ENCODE peak calls at places on chromosomes 5 and 9, in ten cellular contexts. W is fibroblast of lung, U is hepatocyte, P is HepG2, H is astrocyte, Q is neural progenitor cell, Y is endothelial cell of umbilical vein, D is PC-3, V is mammary epithelial cell, X is A673. G is an unnamed sample.

GRCh38 chr9:93677061-93677571 is 100.7 kb downstream of the PHF2 start:
- DNase-seq in U (no peak), X (no peak), Y (no peak), H (no peak), D (no peak), V (no peak), P (no peak), Q (no peak), W (no peak), G (no peak)

GRCh38 chr5:14265574-14265973 is 122.4 kb downstream of the TRIO start:
- DNase-seq in P (peak; percentile 53), H (peak; percentile 96), U (no peak), Y (peak; percentile 62), Q (no peak), D (peak; percentile 98), V (peak; percentile 76), W (peak; percentile 63), X (no peak), G (peak; percentile 92)

GRCh38 chr9:126112135-126112720 is 214.4 kb upstream of the MVB12B start:
- DNase-seq in H (no peak), P (no peak), U (no peak), W (no peak), Y (no peak), D (no peak), X (no peak), V (no peak), Q (no peak), G (no peak)

GRCh38 chr9:116644099-116644688 is 42.9 kb upstream of the TRIM32 start:
- DNase-seq in P (no peak), D (no peak), V (no peak), W (peak; percentile 59), X (no peak), H (peak; percentile 80), Y (no peak), Q (no peak), U (no peak), G (peak; percentile 86)

GRCh38 chr9:5357431-5358105 is 17.9 kb upstream of the RLN1 start:
- DNase-seq in V (no peak), Y (no peak), W (no peak), X (no peak), U (no peak), P (no peak), Q (no peak), D (no peak), H (no peak), G (no peak)

GRCh38 chr9:119852399-119852798 is 483.2 kb upstream of the BRINP1 start:
- DNase-seq in H (no peak), X (no peak), Y (no peak), P (no peak), D (no peak), Q (no peak), V (no peak), W (no peak), U (no peak), G (no peak)

GRCh38 chr5:83377131-83377865 is 94.2 kb upstream of the VCAN start:
- DNase-seq in H (peak; percentile 75), W (peak; percentile 91), D (peak; percentile 61), P (no peak), U (no peak), V (peak; percentile 62), X (no peak), Y (no peak), Q (no peak), G (peak; percentile 86)

GRCh38 chr5:141484499-141485304 is at the start of gene PCDHGC4:
- DNase-seq in Y (peak; percentile 60), W (no peak), U (peak; percentile 38), Q (peak; percentile 94), V (no peak), P (no peak), H (peak; percentile 25), X (no peak), D (no peak), G (peak; percentile 51)

GRCh38 chr9:127546125-127546832 is 65.8 kb upstream of the STXBP1 start:
- DNase-seq in P (peak; percentile 55), Y (peak; percentile 37), H (no peak), D (no peak), Q (no peak), U (no peak), V (no peak), W (no peak), X (no peak), G (no peak)

GRCh38 chr9:95044731-95045508 is 272.6 kb downstream of the FANCC start:
- DNase-seq in Y (no peak), W (no peak), X (no peak), P (no peak), Q (peak; percentile 91), D (no peak), H (no peak), V (no peak), U (peak; percentile 81), G (no peak)

GRCh38 chr9:95045751-95046150 is 271.8 kb downstream of the FANCC start:
- DNase-seq in P (no peak), W (no peak), Y (no peak), Q (peak; percentile 43), U (no peak), V (no peak), D (no peak), H (no peak), X (no peak), G (no peak)

GRCh38 chr9:95049761-95050160 is 267.7 kb downstream of the FANCC start:
- DNase-seq in W (peak; percentile 37), V (no peak), P (no peak), U (no peak), Y (no peak), Q (no peak), X (no peak), D (no peak), H (no peak), G (peak; percentile 25)

GRCh38 chr9:95047452-95048224 is 269.9 kb downstream of the FANCC start:
- DNase-seq in X (no peak), U (no peak), Y (no peak), P (no peak), W (no peak), H (no peak), D (no peak), V (no peak), Q (no peak), G (no peak)

GRCh38 chr9:95048225-95049087 is 269.1 kb downstream of the FANCC start:
- DNase-seq in W (peak; percentile 36), U (peak; percentile 87), D (peak; percentile 49), X (peak; percentile 65), H (no peak), Y (peak; percentile 52), Q (peak; percentile 81), V (peak; percentile 83), P (peak; percentile 72), G (peak; percentile 77)
- TF ChIP-seq EZH2 in W (no peak), U (no peak), D (no peak), X (no peak), H (no peak), Y (no peak), Q (peak; percentile 26), V (no peak), P (no peak), G (no peak)

GRCh38 chr5:175656966-175657365 is 905 bp upstream of the HRH2 start:
- DNase-seq in V (no peak), W (no peak), U (no peak), H (no peak), P (no peak), X (no peak), Y (no peak), Q (no peak), D (no peak), G (no peak)

GRCh38 chr5:175655411-175655810 is 2.5 kb upstream of the HRH2 start:
- DNase-seq in X (no peak), V (no peak), P (no peak), D (no peak), Y (no peak), H (no peak), U (no peak), Q (no peak), W (no peak), G (no peak)

GRCh38 chr5:175659546-175660248 is 1.8 kb downstream of the HRH2 start:
- DNase-seq in P (no peak), Q (no peak), X (no peak), V (no peak), D (no peak), W (no peak), H (no peak), Y (no peak), U (peak; percentile 26), G (no peak)

GRCh38 chr5:175657593-175658271 is at the start of gene HRH2:
- DNase-seq in X (peak; percentile 31), Q (peak; percentile 56), U (peak; percentile 72), V (peak; percentile 14), D (no peak), W (no peak), P (no peak), H (peak; percentile 8), Y (no peak), G (no peak)

GRCh38 chr5:175658299-175659145 is 651 bp downstream of the HRH2 start:
- DNase-seq in X (no peak), V (no peak), Q (peak; percentile 58), U (peak; percentile 26), D (no peak), Y (no peak), H (no peak), P (no peak), W (no peak), G (no peak)
- TF ChIP-seq EZH2 in X (no peak), V (no peak), Q (peak; percentile 77), U (peak; percentile 74), D (no peak), Y (no peak), H (peak; percentile 65), P (no peak), W (no peak), G (no peak)

GRCh38 chr5:50966986-50967385 is 300.5 kb downstream of the PARP8 start:
- DNase-seq in V (no peak), P (no peak), X (no peak), Y (no peak), H (no peak), D (no peak), U (peak; percentile 25), W (no peak), Q (peak; percentile 32), G (no peak)

GRCh38 chr5:50965621-50966362 is 299.4 kb downstream of the PARP8 start:
- DNase-seq in H (no peak), D (no peak), U (no peak), X (no peak), P (no peak), Y (no peak), Q (peak; percentile 59), V (no peak), W (no peak), G (no peak)

GRCh38 chr5:50967388-50968039 is 301.1 kb downstream of the PARP8 start:
- DNase-seq in Y (no peak), V (no peak), Q (peak; percentile 58), H (no peak), D (no peak), P (no peak), U (peak; percentile 60), X (peak; percentile 48), W (no peak), G (peak; percentile 23)

GRCh38 chr5:50968296-50969206 is 302.1 kb downstream of the PARP8 start:
- DNase-seq in H (no peak), X (peak; percentile 15), Q (peak; percentile 92), W (no peak), P (no peak), D (no peak), Y (no peak), V (no peak), U (no peak), G (peak; percentile 9)

GRCh38 chr5:50969207-50970145 is 303.0 kb downstream of the PARP8 start:
- DNase-seq in D (no peak), U (peak; percentile 14), W (no peak), P (no peak), X (peak; percentile 28), Y (no peak), Q (peak; percentile 62), H (no peak), V (no peak), G (peak; percentile 23)
- TF ChIP-seq EZH2 in D (no peak), U (no peak), W (peak; percentile 10), P (no peak), X (no peak), Y (peak; percentile 52), Q (no peak), H (peak; percentile 74), V (peak; percentile 70), G (no peak)

GRCh38 chr5:76083555-76084495 is 642 bp downstream of the SV2C start:
- DNase-seq in X (peak; percentile 54), V (no peak), W (no peak), U (peak; percentile 13), P (no peak), D (no peak), Y (no peak), H (no peak), Q (peak; percentile 80), G (peak; percentile 20)
- TF ChIP-seq EZH2 in X (peak; percentile 91), V (peak; percentile 75), W (no peak), U (peak; percentile 85), P (peak; percentile 36), D (no peak), Y (peak; percentile 89), H (peak; percentile 50), Q (peak; percentile 93), G (peak; percentile 65)

G was measured in GM23248.